ENCODE peak calls at places on chromosomes 12 and 14, in five cellular contexts. G, V, M, S and H are unnamed samples.
A peak's percentile ranks its signal among the peaks of the same experiment; 100 is the strongest.

GRCh38 chr14:100221419-100222218 is 17.3 kb upstream of the YY1 start:
- DNase-seq in G (peak; percentile 42), M (peak; percentile 17), V (peak; percentile 65), S (no peak), H (peak; percentile 70)

GRCh38 chr12:22287776-22288621 is 46.5 kb downstream of the ST8SIA1 start:
- DNase-seq in M (no peak), V (peak; percentile 32), G (peak; percentile 1), S (no peak), H (no peak)

GRCh38 chr14:64800000-64800399 is 79.7 kb downstream of the SPTB start:
- DNase-seq in V (no peak), M (no peak), G (no peak), S (no peak), H (peak; percentile 16)

GRCh38 chr14:92718659-92719058 is 29.8 kb downstream of the LGMN start:
- DNase-seq in M (no peak), S (no peak), V (no peak), G (no peak), H (no peak)

GRCh38 chr14:102504302-102504950 is 5.2 kb downstream of the ANKRD9 start:
- DNase-seq in V (no peak), M (no peak), S (no peak), G (no peak), H (no peak)

GRCh38 chr12:96879301-96879700 is 27.8 kb upstream of the NEDD1 start:
- DNase-seq in V (no peak), M (no peak), S (no peak), G (no peak), H (no peak)

GRCh38 chr12:108712925-108713203 is 18.5 kb downstream of the CORO1C start:
- DNase-seq in M (no peak), V (no peak), G (no peak), S (no peak), H (no peak)

GRCh38 chr14:31877333-31877798 is 199.7 kb upstream of the ARHGAP5 start:
- DNase-seq in S (no peak), V (no peak), M (peak; percentile 10), G (no peak), H (no peak)

GRCh38 chr12:112340983-112341840 is 41.0 kb downstream of the HECTD4 start:
- DNase-seq in G (no peak), M (peak; percentile 6), S (peak; percentile 22), V (peak; percentile 47), H (peak; percentile 12)

GRCh38 chr12:25052191-25053020 is 103.5 kb upstream of the BCAT1 start:
- DNase-seq in S (no peak), M (no peak), G (peak; percentile 9), V (no peak), H (no peak)

GRCh38 chr12:24955853-24956252 is 7.0 kb upstream of the BCAT1 start:
- DNase-seq in S (no peak), M (no peak), G (no peak), V (no peak), H (no peak)

GRCh38 chr12:45285717-45286116 is 69.8 kb downstream of the ANO6 start:
- DNase-seq in S (no peak), G (no peak), V (peak; percentile 41), M (no peak), H (no peak)

GRCh38 chr12:23950775-23951391 is 1.4 kb upstream of the SOX5 start:
- DNase-seq in S (peak; percentile 60), V (peak; percentile 86), M (no peak), G (no peak), H (no peak)

GRCh38 chr12:50636505-50636904 is 127.4 kb upstream of the ATF1 start:
- DNase-seq in G (no peak), M (no peak), V (no peak), S (no peak), H (no peak)

GRCh38 chr12:116423053-116423452 is 136.1 kb upstream of the MAP1LC3B2 start:
- DNase-seq in S (no peak), M (no peak), G (no peak), V (no peak), H (no peak)